ENCODE peak calls at places on chromosomes 2 and 18, in four cellular contexts. W is H9, E is endothelial cell of umbilical vein, Y is DND-41. S is an unnamed sample.

GRCh38 chr2:45237850-45238542 is 228.7 kb upstream of the SIX2 start:
- DNase-seq in W (no peak), E (peak; percentile 62), Y (peak; percentile 68), S (no peak)

GRCh38 chr2:23164173-23164572 is 220.8 kb upstream of the KLHL29 start:
- DNase-seq in W (no peak), E (no peak), Y (no peak), S (no peak)

GRCh38 chr2:54634564-54635511 is 88.6 kb upstream of the EML6 start:
- DNase-seq in W (no peak), E (peak; percentile 92), Y (no peak), S (no peak)

GRCh38 chr2:237244976-237245646 is 159.4 kb downstream of the COPS8 start:
- DNase-seq in W (no peak), E (no peak), Y (no peak), S (no peak)

GRCh38 chr18:832085-832681 is 20.1 kb upstream of the YES1 start:
- DNase-seq in W (peak; percentile 94), E (no peak), Y (no peak), S (no peak)

GRCh38 chr18:73793386-73793785 is 354.2 kb downstream of the FBXO15 start:
- DNase-seq in W (no peak), E (no peak), Y (no peak), S (no peak)

GRCh38 chr2:215712850-215713230 is 277.0 kb upstream of the FN1 start:
- DNase-seq in W (no peak), E (no peak), Y (no peak), S (no peak)

GRCh38 chr2:195304310-195304709 is 352.7 kb upstream of the SLC39A10 start:
- DNase-seq in W (peak; percentile 74), E (peak; percentile 6), Y (no peak), S (peak; percentile 69)

GRCh38 chr2:64839844-64840243 is 149.4 kb upstream of the SLC1A4 start:
- DNase-seq in W (no peak), E (no peak), Y (no peak), S (peak; percentile 90)

GRCh38 chr2:161131804-161132203 is 28.4 kb upstream of the TANK start:
- DNase-seq in W (no peak), E (no peak), Y (no peak), S (no peak)

GRCh38 chr2:202831241-202831997 is 40.1 kb downstream of the ICA1L start:
- DNase-seq in W (peak; percentile 52), E (peak; percentile 75), Y (peak; percentile 77), S (peak; percentile 93)

GRCh38 chr2:53519925-53520629 is 247.5 kb upstream of the CHAC2 start:
- DNase-seq in W (no peak), E (no peak), Y (no peak), S (peak; percentile 54)

GRCh38 chr2:38394903-38395341 is 17.8 kb upstream of the ATL2 start:
- DNase-seq in W (no peak), E (no peak), Y (no peak), S (peak; percentile 66)

GRCh38 chr2:152376968-152377367 is 42.0 kb downstream of the FMNL2 start:
- DNase-seq in W (no peak), E (peak; percentile 31), Y (no peak), S (no peak)

GRCh38 chr2:63053235-63053888 is 2.7 kb downstream of the OTX1 start:
- DNase-seq in W (no peak), E (no peak), Y (no peak), S (no peak)

GRCh38 chr2:112690853-112691390 is 29.9 kb upstream of the NT5DC4 start:
- DNase-seq in W (peak; percentile 52), E (peak; percentile 74), Y (peak; percentile 70), S (peak; percentile 78)

GRCh38 chr2:216299588-216299987 is 72.7 kb downstream of the MARCHF4 start:
- DNase-seq in W (no peak), E (no peak), Y (no peak), S (no peak)

GRCh38 chr2:231902598-231902997 is 23.6 kb downstream of the NPPC start:
- DNase-seq in W (no peak), E (no peak), Y (no peak), S (no peak)

GRCh38 chr2:196961889-196962288 is 35.4 kb upstream of the PGAP1 start:
- DNase-seq in W (no peak), E (no peak), Y (no peak), S (no peak)

GRCh38 chr18:40760251-40760650 is 1194.8 kb upstream of the PIK3C3 start:
- DNase-seq in W (no peak), E (no peak), Y (no peak), S (no peak)

GRCh38 chr18:49123431-49123830 is 172.7 kb upstream of the SMAD7 start:
- DNase-seq in W (no peak), E (no peak), Y (no peak), S (peak; percentile 9)

GRCh38 chr2:233081232-233081730 is 21.1 kb downstream of the INPP5D start:
- DNase-seq in W (no peak), E (no peak), Y (peak; percentile 81), S (no peak)

GRCh38 chr2:177147093-177147694 is 65.4 kb upstream of the HNRNPA3 start:
- DNase-seq in W (no peak), E (peak; percentile 83), Y (peak; percentile 23), S (peak; percentile 86)

GRCh38 chr2:147829106-147829505 is 15.7 kb upstream of the ACVR2A start:
- DNase-seq in W (no peak), E (peak; percentile 92), Y (no peak), S (no peak)

GRCh38 chr2:49021170-49021743 is 133.1 kb downstream of the FSHR start:
- DNase-seq in W (no peak), E (no peak), Y (no peak), S (no peak)

GRCh38 chr2:219497495-219498279 is 1.0 kb upstream of the GMPPA start:
- DNase-seq in W (peak; percentile 76), E (peak; percentile 78), Y (peak; percentile 13), S (no peak)

GRCh38 chr2:64328415-64328722 is 125.6 kb upstream of the LGALSL start:
- DNase-seq in W (no peak), E (no peak), Y (no peak), S (no peak)

GRCh38 chr18:32509121-32509520 is 38.4 kb upstream of the GAREM1 start:
- DNase-seq in W (no peak), E (no peak), Y (no peak), S (no peak)

GRCh38 chr2:190283783-190284182 is 35.8 kb downstream of the HIBCH start:
- DNase-seq in W (no peak), E (no peak), Y (no peak), S (no peak)

GRCh38 chr2:220134756-220135534 is 507.5 kb downstream of the SLC4A3 start:
- DNase-seq in W (no peak), E (no peak), Y (no peak), S (no peak)

GRCh38 chr2:26465266-26465925 is 12.5 kb downstream of the OTOF start:
- DNase-seq in W (no peak), E (no peak), Y (no peak), S (no peak)

GRCh38 chr2:174004900-174005605 is 39.9 kb upstream of the SP3 start:
- DNase-seq in W (no peak), E (no peak), Y (no peak), S (no peak)

GRCh38 chr18:49285627-49286026 is 174.8 kb downstream of the DYM start:
- DNase-seq in W (no peak), E (no peak), Y (no peak), S (no peak)

GRCh38 chr18:58776084-58776483 is 88.6 kb upstream of the ZNF532 start:
- DNase-seq in W (no peak), E (no peak), Y (no peak), S (no peak)

GRCh38 chr2:149902104-149902503 is 314.5 kb upstream of the MMADHC start:
- DNase-seq in W (no peak), E (no peak), Y (no peak), S (no peak)

DNA sequence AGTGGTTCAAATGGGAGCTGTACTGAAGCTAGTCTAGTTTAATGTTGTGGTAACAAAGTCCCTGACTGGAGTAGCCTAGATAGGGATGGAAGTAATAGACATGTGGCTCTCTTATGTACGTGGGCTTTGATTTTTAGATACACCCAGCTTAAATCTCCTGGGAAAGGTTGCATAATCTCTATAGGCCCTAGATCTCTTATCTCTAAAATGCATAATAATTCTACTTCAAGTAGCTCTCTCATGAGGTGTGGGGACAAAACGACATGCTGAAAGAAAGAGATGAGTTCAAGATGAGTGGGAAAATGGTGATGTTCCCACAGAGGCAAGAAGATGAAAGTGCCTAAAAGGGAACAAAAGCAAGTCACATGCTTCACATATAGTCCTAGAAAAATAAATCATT is 148.5 kb upstream of the ITGA4 start:
- DNase-seq in W (no peak), E (no peak), Y (no peak), S (peak; percentile 76)
- H3K4me2 ChIP-seq in W (no peak overlapping the region), E (no peak overlapping the region), Y (peak overlapping the region; percentile 58), S (peak overlapping the region; percentile 65)

DNA sequence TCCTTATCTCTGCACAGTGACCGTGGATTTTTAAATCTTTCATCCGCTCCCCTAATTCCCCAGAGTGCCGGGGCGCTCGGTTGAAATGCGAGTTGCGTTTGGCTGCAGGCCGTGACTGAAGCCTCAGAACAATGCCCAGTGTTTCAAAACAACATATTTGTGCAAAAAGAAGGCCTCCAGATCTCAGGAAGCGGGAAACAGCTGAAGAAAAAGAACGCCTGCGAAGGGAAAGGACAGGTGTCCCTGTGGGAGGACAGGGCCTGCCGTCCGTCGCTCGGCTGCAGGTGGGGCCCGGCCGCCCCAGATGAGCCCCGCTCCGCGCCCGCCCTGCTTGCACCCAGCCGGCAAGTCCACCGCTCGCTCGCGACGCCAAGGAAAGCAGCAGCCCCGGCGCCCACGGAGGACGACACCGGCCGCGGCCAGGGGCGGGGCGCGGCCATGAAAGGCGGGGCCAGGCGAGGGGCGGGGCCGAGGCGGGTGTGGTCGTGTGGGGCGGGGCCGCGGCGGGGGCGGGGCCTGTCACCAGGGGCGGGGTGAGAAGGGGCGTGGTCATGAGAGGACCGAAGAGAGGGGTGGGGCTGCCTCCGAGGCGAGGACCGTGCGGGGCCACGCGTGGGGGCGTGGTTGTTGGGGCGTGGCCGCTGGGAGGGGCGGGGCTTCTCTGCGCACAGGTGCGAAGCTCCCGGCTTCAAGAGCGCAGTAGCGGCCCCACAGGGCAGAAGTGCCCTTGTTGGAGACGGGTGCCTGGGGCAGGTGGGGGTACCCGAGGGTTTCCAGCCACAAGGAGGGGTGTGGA is 17.6 kb upstream of the BOK start:
- DNase-seq in W (peak; percentile 95), E (peak; percentile 62), Y (no peak), S (peak; percentile 44)
- H2AFZ ChIP-seq in W (no peak overlapping the region), E (peak overlapping the region; percentile 77), Y (no peak overlapping the region), S (no peak overlapping the region)

GRCh38 chr18:61459896-61460295 is 126.7 kb downstream of the CDH20 start:
- DNase-seq in W (no peak), E (no peak), Y (no peak), S (no peak)
- H3K27ac ChIP-seq in W (no peak overlapping the region), E (no peak overlapping the region), Y (no peak overlapping the region), S (no peak overlapping the region)

DNA sequence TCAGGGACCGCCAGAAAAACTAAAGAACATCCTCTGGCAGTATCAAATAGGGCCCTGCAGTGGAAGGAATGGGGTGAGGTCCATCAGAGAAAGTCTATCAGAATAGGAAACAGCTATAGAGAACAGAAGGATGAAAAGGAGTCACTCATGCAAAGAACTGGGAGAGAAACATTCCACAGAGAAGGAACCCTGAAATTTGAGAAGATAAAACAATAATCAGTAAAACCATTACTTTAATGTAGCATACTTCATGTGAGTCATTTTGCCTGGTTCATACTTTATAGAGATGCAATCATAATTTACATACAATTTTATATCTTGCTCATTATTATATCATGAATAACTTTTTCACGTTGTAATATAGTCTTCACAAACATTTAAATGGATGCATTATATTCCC is 402.2 kb downstream of the NCKAP5 start:
- DNase-seq in W (no peak), E (no peak), Y (no peak), S (no peak)
- H3K4me2 ChIP-seq in W (no peak overlapping the region), E (no peak overlapping the region), Y (no peak overlapping the region), S (no peak overlapping the region)